ENCODE peak calls at places on chromosome X, in six cellular contexts. I, B, T, M, C and S are unnamed samples.

GRCh38 chrX:133681416-133681815 is 266.1 kb upstream of the GPC4 start:
- DNase-seq in C (peak), B (no peak), T (no peak), I (no peak), M (no peak), S (no peak)

GRCh38 chrX:16585486-16586370 is 64.2 kb upstream of the S100G start:
- DNase-seq in M (no peak), C (no peak), B (no peak), T (no peak), I (no peak), S (no peak)

GRCh38 chrX:10390187-10390586 is 230.2 kb downstream of the MID1 start:
- DNase-seq in C (no peak), B (no peak), M (no peak), T (no peak), I (no peak), S (no peak)

GRCh38 chrX:115233497-115234219 is at the start of gene LRCH2:
- DNase-seq in M (peak), B (peak), T (peak), C (no peak), I (peak), S (peak)

GRCh38 chrX:55638933-55639332 is 15.7 kb downstream of the FOXR2 start:
- DNase-seq in C (no peak), T (no peak), B (no peak), I (no peak), M (no peak), S (no peak)

GRCh38 chrX:47992669-47993068 is 11.1 kb downstream of the ZNF182 start:
- DNase-seq in I (no peak), M (no peak), T (no peak), B (no peak), C (no peak), S (no peak)

GRCh38 chrX:15737957-15738685 is at the start of gene CA5B:
- DNase-seq in B (peak), M (peak), T (peak), C (peak), I (peak), S (peak)

GRCh38 chrX:9859711-9860555 is 73.7 kb downstream of the SHROOM2 start:
- DNase-seq in T (no peak), B (no peak), M (peak), C (no peak), I (no peak), S (no peak)

GRCh38 chrX:100447563-100448397 is 37.7 kb upstream of the PCDH19 start:
- DNase-seq in B (no peak), M (peak), C (peak), T (peak), I (peak), S (no peak)

GRCh38 chrX:119880552-119881437 is 9.2 kb downstream of the NDUFA1 start:
- DNase-seq in C (peak), T (peak), B (no peak), I (peak), M (peak), S (no peak)

GRCh38 chrX:39984191-39984956 is 113.4 kb downstream of the BCOR start:
- DNase-seq in B (no peak), C (no peak), M (peak), I (no peak), T (no peak), S (no peak)

DNA sequence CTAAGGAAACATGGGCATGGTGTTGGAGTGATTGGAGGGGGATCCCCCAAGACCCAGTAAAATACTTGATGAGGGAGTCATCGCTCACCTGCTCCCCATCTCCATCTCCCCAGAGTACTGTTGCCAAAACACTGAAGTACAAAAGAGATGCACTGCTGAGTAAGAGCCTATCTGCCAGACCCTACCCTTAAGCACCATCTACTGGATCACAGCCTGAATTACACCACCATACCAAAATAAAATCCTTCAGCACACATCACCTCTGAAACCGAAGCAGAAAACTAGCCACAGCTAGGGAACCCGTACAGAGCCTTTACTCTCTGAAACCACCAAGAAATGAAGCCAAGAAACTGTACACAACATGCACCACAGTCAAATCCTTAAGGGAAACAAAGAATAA is 466.3 kb upstream of the ACTRT1 start:
- DNase-seq in I (peak), T (peak), C (no peak), B (no peak), M (peak), S (no peak)
- TF ChIP-seq CTCF in I (no peak), T (peak), C (peak), B (no peak), M (peak), S (peak)

DNA sequence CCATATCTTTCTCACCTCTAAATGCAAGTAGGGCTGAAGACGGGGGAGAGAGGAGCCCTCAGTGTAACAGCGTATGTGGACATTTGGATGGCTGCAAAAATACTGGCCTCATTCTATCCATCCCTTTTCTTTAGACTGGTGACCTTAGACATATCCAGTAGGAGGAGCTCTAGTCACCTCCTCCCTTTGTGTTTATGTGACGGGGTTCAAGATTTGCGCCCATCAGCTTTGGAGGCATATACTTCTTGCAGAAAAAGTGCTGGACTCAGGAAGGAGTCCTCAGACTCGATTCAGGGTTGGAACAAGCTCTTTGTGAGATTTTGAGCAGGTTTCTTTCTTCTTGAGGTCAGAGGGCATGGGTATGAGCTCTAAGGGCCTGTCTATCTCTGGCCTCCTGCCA is 86.2 kb downstream of the MAMLD1 start:
- DNase-seq in I (no peak), T (no peak), B (no peak), M (no peak), C (no peak), S (no peak)
- TF ChIP-seq CTCF in I (peak), T (peak), B (no peak), M (no peak), C (peak), S (peak)

GRCh38 chrX:3811331-3812311 is 98.2 kb upstream of the PRKX start:
- DNase-seq in M (peak), I (peak), B (no peak), C (peak), T (peak), S (no peak)
- TF ChIP-seq CTCF in M (peak), I (peak), B (peak), C (peak), T (peak), S (peak)

GRCh38 chrX:131821945-131822622 is 201.0 kb upstream of the STK26 start:
- DNase-seq in B (no peak), T (peak), C (no peak), M (peak), I (no peak), S (no peak)
- TF ChIP-seq CTCF in B (no peak), T (peak), C (no peak), M (peak), I (no peak), S (no peak)

DNA sequence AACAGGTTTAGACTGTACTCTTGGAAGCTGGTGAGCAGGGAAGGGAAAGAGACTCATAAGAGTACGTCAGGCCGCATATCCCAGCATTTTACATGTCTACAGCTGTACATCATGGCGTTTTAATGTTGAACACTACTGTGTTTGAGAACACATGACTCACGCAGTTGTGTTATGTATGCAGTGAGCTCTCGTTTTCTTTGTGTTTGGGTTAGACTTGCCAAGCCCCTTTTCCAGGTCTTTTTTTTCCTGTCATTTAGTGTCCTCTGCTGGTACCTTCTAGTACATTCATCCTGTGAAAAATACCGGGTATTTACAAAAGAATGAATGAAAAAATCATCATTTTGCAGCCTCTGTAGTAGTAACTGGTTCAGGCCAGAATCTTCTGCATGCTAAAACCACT is 35.3 kb downstream of the SMS start:
- DNase-seq in T (peak), B (no peak), C (no peak), M (peak), I (no peak), S (no peak)
- TF ChIP-seq CTCF in T (peak), B (peak), C (no peak), M (peak), I (peak), S (peak)